ENCODE peak calls at places on chromosomes 11 and 22, in five cellular contexts. S is AG10803, E is body of pancreas, G is brain microvascular endothelial cell, L is heart left ventricle. V is an unnamed sample.

GRCh38 chr11:60950933-60951610 is 904 bp downstream of the SLC15A3 start:
- DNase-seq in S (no peak), E (no peak), G (no peak), L (no peak), V (no peak)

GRCh38 chr11:77617892-77618291 is 19.7 kb downstream of the CLNS1A start:
- DNase-seq in S (peak; percentile 66), E (no peak), G (no peak), L (no peak), V (no peak)

GRCh38 chr11:72702842-72703241 is 28.6 kb upstream of the PDE2A start:
- DNase-seq in S (no peak), E (no peak), G (no peak), L (no peak), V (no peak)

GRCh38 chr22:34379825-34380224 is 459.5 kb upstream of the LARGE1 start:
- DNase-seq in S (no peak), E (no peak), G (no peak), L (no peak), V (no peak)

GRCh38 chr11:1271002-1271401 is 38.4 kb downstream of the TOLLIP start:
- DNase-seq in S (no peak), E (no peak), G (peak; percentile 52), L (no peak), V (peak; percentile 68)

GRCh38 chr22:28006271-28006670 is 87.2 kb upstream of the PITPNB start:
- DNase-seq in S (no peak), E (no peak), G (no peak), L (no peak), V (no peak)

GRCh38 chr11:75445315-75445953 is 12.4 kb upstream of the KLHL35 start:
- DNase-seq in S (peak; percentile 37), E (peak; percentile 82), G (peak; percentile 39), L (peak; percentile 67), V (peak; percentile 40)

GRCh38 chr11:64146036-64146943 is 19.6 kb downstream of the MACROD1 start:
- DNase-seq in S (peak; percentile 34), E (peak; percentile 75), G (peak; percentile 23), L (peak; percentile 46), V (no peak)

GRCh38 chr11:14237333-14237988 is 121.5 kb downstream of the RRAS2 start:
- DNase-seq in S (no peak), E (no peak), G (no peak), L (no peak), V (no peak)

GRCh38 chr22:23179381-23180294 is 671 bp upstream of the BCR start:
- DNase-seq in S (no peak), E (peak; percentile 37), G (no peak), L (no peak), V (no peak)

GRCh38 chr11:69950120-69950519 is 128.0 kb upstream of the ANO1 start:
- DNase-seq in S (no peak), E (no peak), G (peak; percentile 25), L (no peak), V (peak; percentile 12)

GRCh38 chr22:43883012-43883661 is 8.7 kb downstream of the PNPLA5 start:
- DNase-seq in S (peak; percentile 56), E (peak; percentile 47), G (peak; percentile 71), L (no peak), V (peak; percentile 68)

GRCh38 chr11:43071338-43071737 is 240.5 kb upstream of the API5 start:
- DNase-seq in S (no peak), E (no peak), G (no peak), L (no peak), V (no peak)

GRCh38 chr11:27497284-27497866 is 9.2 kb downstream of the LIN7C start:
- DNase-seq in S (peak; percentile 30), E (no peak), G (no peak), L (no peak), V (peak; percentile 45)

GRCh38 chr22:43826142-43827093 is 14.3 kb upstream of the EFCAB6 start:
- DNase-seq in S (peak; percentile 70), E (peak; percentile 66), G (peak; percentile 63), L (no peak), V (peak; percentile 86)

GRCh38 chr11:78395597-78395996 is 22.0 kb downstream of the GAB2 start:
- DNase-seq in S (no peak), E (no peak), G (no peak), L (no peak), V (no peak)

GRCh38 chr22:37639070-37639760 is at the start of gene SH3BP1:
- DNase-seq in S (peak; percentile 15), E (peak; percentile 64), G (no peak), L (peak; percentile 69), V (no peak)

GRCh38 chr11:122126024-122126678 is 10.1 kb upstream of the BLID start:
- DNase-seq in S (no peak), E (no peak), G (no peak), L (no peak), V (no peak)

GRCh38 chr11:32255876-32256275 is 165.0 kb downstream of the RCN1 start:
- DNase-seq in S (no peak), E (no peak), G (no peak), L (no peak), V (no peak)

GRCh38 chr11:121741954-121742361 is 289.2 kb upstream of the SORL1-AS1 start:
- DNase-seq in S (peak; percentile 51), E (peak; percentile 21), G (peak; percentile 3), L (peak; percentile 76), V (peak; percentile 31)

GRCh38 chr11:30522825-30523224 is 63.3 kb downstream of the MPPED2 start:
- DNase-seq in S (no peak), E (no peak), G (no peak), L (no peak), V (no peak)

GRCh38 chr22:39296981-39297489 is 22.4 kb downstream of the RPL3 start:
- DNase-seq in S (no peak), E (peak; percentile 53), G (no peak), L (no peak), V (no peak)

GRCh38 chr11:14969922-14970323 is 2.2 kb downstream of the CALCA start:
- DNase-seq in S (no peak), E (peak; percentile 62), G (peak; percentile 25), L (no peak), V (no peak)

GRCh38 chr11:61369372-61370348 is 7.5 kb downstream of the TMEM138 start:
- DNase-seq in S (peak; percentile 90), E (peak; percentile 60), G (peak; percentile 86), L (peak; percentile 44), V (peak; percentile 69)

GRCh38 chr22:20422271-20422958 is 15.2 kb downstream of the SCARF2 start:
- DNase-seq in S (peak; percentile 97), E (no peak), G (no peak), L (no peak), V (peak; percentile 67)

GRCh38 chr22:38317237-38317994 is at the start of gene CSNK1E:
- DNase-seq in S (peak; percentile 58), E (peak; percentile 85), G (peak; percentile 46), L (peak; percentile 89), V (peak; percentile 69)

GRCh38 chr11:7889985-7890384 is 41.1 kb downstream of the OR10A6 start:
- DNase-seq in S (no peak), E (no peak), G (no peak), L (no peak), V (no peak)

GRCh38 chr11:116962108-116962507 is 124.7 kb upstream of the APOA1 start:
- DNase-seq in S (no peak), E (no peak), G (peak; percentile 14), L (no peak), V (peak; percentile 39)

GRCh38 chr11:115153135-115153534 is 351.1 kb downstream of the CADM1 start:
- DNase-seq in S (peak; percentile 35), E (no peak), G (no peak), L (no peak), V (peak; percentile 20)

GRCh38 chr11:121129362-121130340 is 28.6 kb downstream of the TECTA start:
- DNase-seq in S (no peak), E (no peak), G (no peak), L (no peak), V (no peak)

GRCh38 chr11:48037709-48038468 is 57.5 kb downstream of the PTPRJ start:
- DNase-seq in S (no peak), E (no peak), G (no peak), L (no peak), V (peak; percentile 72)

GRCh38 chr22:26579331-26579886 is 10.5 kb downstream of the TPST2 start:
- DNase-seq in S (no peak), E (no peak), G (no peak), L (no peak), V (no peak)

GRCh38 chr22:50224071-50224470 is 20.8 kb downstream of the TUBGCP6 start:
- DNase-seq in S (no peak), E (no peak), G (no peak), L (no peak), V (no peak)

GRCh38 chr11:2891291-2891690 is 5.7 kb upstream of the CDKN1C start:
- DNase-seq in S (no peak), E (no peak), G (no peak), L (no peak), V (peak; percentile 17)

GRCh38 chr11:2889399-2890273 is 4.1 kb upstream of the CDKN1C start:
- DNase-seq in S (no peak), E (no peak), G (no peak), L (no peak), V (no peak)

GRCh38 chr11:2891901-2892214 is 6.3 kb upstream of the CDKN1C start:
- DNase-seq in S (no peak), E (peak; percentile 83), G (no peak), L (peak; percentile 68), V (no peak)

GRCh38 chr11:2892215-2893020 is 6.8 kb upstream of the CDKN1C start:
- DNase-seq in S (peak; percentile 40), E (peak; percentile 21), G (no peak), L (peak; percentile 84), V (peak; percentile 59)

GRCh38 chr11:2890466-2891241 is 5.1 kb upstream of the CDKN1C start:
- DNase-seq in S (no peak), E (peak; percentile 93), G (no peak), L (no peak), V (peak; percentile 46)
- H3K4me3 ChIP-seq in S (no peak overlapping the region), E (no peak overlapping the region), G (no peak overlapping the region), L (no peak overlapping the region), V (no peak overlapping the region)

GRCh38 chr11:128906185-128907065 is 15.3 kb downstream of the KCNJ5 start:
- DNase-seq in S (no peak), E (no peak), G (no peak), L (no peak), V (no peak)
- TF ChIP-seq CTCF in S (no peak), E (no peak), G (no peak), L (no peak), V (no peak)

GRCh38 chr11:10309163-10310093 is 4.6 kb downstream of the ADM start:
- DNase-seq in S (peak; percentile 99), E (peak; percentile 91), G (peak; percentile 65), L (peak; percentile 37), V (peak; percentile 83)
- H3K4me3 ChIP-seq in S (peak overlapping the region; percentile 100), E (no peak overlapping the region), G (no peak overlapping the region), L (no peak overlapping the region), V (no peak overlapping the region)

DNA sequence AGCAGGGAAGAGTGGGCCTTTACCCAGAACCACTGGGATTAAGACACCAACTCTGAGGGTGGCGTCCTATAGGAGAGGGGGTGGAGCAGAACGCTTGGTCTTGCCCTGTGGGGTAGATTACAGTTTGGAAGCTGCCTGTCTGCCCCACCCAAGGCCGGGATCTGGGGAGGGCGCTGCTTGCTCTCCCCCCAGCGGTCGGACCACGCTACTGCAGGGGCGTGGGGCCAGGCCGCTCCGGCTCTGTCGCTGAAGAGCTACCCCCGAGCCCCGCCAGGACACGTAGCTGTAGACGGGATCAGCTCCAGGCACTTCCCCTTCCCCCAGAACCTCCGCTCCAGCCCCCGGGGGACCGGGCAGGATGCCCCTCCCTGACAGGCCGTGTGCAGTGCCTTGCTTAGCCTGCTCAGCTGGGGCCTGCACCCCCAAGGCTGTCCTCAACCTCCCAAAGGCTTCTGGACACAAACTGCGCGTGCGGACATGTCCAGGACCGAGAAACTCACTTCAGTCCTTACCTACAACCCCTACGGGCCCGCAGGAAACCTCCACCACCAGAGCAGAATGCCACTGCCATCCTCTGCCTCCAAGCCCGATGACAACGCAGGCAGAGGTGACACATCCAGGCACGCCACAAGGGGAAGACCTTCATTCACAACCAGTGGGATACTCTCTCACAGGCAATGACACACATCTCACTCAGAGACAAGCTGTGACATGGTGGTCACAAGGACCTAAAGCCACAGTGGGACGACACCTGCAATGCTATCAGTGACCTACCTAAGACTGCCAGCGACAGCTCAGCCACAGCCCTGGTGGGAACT is 3.6 kb downstream of the AHNAK start:
- DNase-seq in S (peak; percentile 85), E (peak; percentile 70), G (peak; percentile 55), L (peak; percentile 87), V (peak; percentile 78)
- TF ChIP-seq CTCF in S (peak; percentile 90), E (peak; percentile 91), G (peak; percentile 99), L (peak; percentile 99), V (peak; percentile 99)

V was measured in astrocyte of the spinal cord.